ENCODE peak calls at places on chromosomes 7 and 10, in seven cellular contexts. One of them, this sample, is unnamed.

GRCh38 chr7:51069411-51070083 is 247.1 kb downstream of the COBL start:
- DNase-seq in stimulated activated CD8-positive, alpha-beta memory T cell treated with anti-CD3 and anti-CD28 coated beads, Interleukin-12 subunit alpha, Interleukin-12 subunit beta, amount 100 ng/mL, for 4 hours: no peak
- DNase-seq in NCI-H345: no peak
- DNase-seq in neural crest cell: no peak
- DNase-seq in endothelial cell: no peak
- DNase-seq in glutamatergic neuron: no peak
- DNase-seq in choroid plexus epithelial cell: no peak
- DNase-seq in this sample: no peak

GRCh38 chr7:149720372-149721083 is 52.9 kb downstream of the ZNF467 start:
- DNase-seq in endothelial cell: no peak
- DNase-seq in glutamatergic neuron: peak; percentile 74
- DNase-seq in NCI-H345: no peak
- DNase-seq in neural crest cell: peak; percentile 31
- DNase-seq in choroid plexus epithelial cell: no peak
- DNase-seq in stimulated activated CD8-positive, alpha-beta memory T cell treated with anti-CD3 and anti-CD28 coated beads, Interleukin-12 subunit alpha, Interleukin-12 subunit beta, amount 100 ng/mL, for 4 hours: no peak
- DNase-seq in this sample: no peak

GRCh38 chr10:133276435-133277201 is at the start of gene ADAM8:
- DNase-seq in NCI-H345: peak; percentile 9
- DNase-seq in choroid plexus epithelial cell: no peak
- DNase-seq in neural crest cell: no peak
- DNase-seq in stimulated activated CD8-positive, alpha-beta memory T cell treated with anti-CD3 and anti-CD28 coated beads, Interleukin-12 subunit alpha, Interleukin-12 subunit beta, amount 100 ng/mL, for 4 hours: peak; percentile 47
- DNase-seq in glutamatergic neuron: peak; percentile 63
- DNase-seq in endothelial cell: peak; percentile 41
- DNase-seq in this sample: no peak

GRCh38 chr10:71423268-71423667 is 26.5 kb downstream of the CDH23 start:
- DNase-seq in endothelial cell: no peak
- DNase-seq in NCI-H345: no peak
- DNase-seq in stimulated activated CD8-positive, alpha-beta memory T cell treated with anti-CD3 and anti-CD28 coated beads, Interleukin-12 subunit alpha, Interleukin-12 subunit beta, amount 100 ng/mL, for 4 hours: no peak
- DNase-seq in neural crest cell: no peak
- DNase-seq in glutamatergic neuron: no peak
- DNase-seq in choroid plexus epithelial cell: no peak
- DNase-seq in this sample: no peak

GRCh38 chr7:83427929-83428328 is 221.0 kb downstream of the SEMA3E start:
- DNase-seq in stimulated activated CD8-positive, alpha-beta memory T cell treated with anti-CD3 and anti-CD28 coated beads, Interleukin-12 subunit alpha, Interleukin-12 subunit beta, amount 100 ng/mL, for 4 hours: no peak
- DNase-seq in glutamatergic neuron: no peak
- DNase-seq in NCI-H345: peak; percentile 79
- DNase-seq in choroid plexus epithelial cell: peak; percentile 36
- DNase-seq in endothelial cell: no peak
- DNase-seq in neural crest cell: no peak
- DNase-seq in this sample: no peak

GRCh38 chr10:17873946-17874345 is 64.8 kb downstream of the MRC1 start:
- DNase-seq in glutamatergic neuron: no peak
- DNase-seq in stimulated activated CD8-positive, alpha-beta memory T cell treated with anti-CD3 and anti-CD28 coated beads, Interleukin-12 subunit alpha, Interleukin-12 subunit beta, amount 100 ng/mL, for 4 hours: no peak
- DNase-seq in choroid plexus epithelial cell: no peak
- DNase-seq in endothelial cell: no peak
- DNase-seq in NCI-H345: no peak
- DNase-seq in neural crest cell: no peak
- DNase-seq in this sample: no peak

GRCh38 chr10:127296696-127297095 is 100.3 kb upstream of the INSYN2A start:
- DNase-seq in glutamatergic neuron: no peak
- DNase-seq in endothelial cell: no peak
- DNase-seq in choroid plexus epithelial cell: no peak
- DNase-seq in neural crest cell: no peak
- DNase-seq in stimulated activated CD8-positive, alpha-beta memory T cell treated with anti-CD3 and anti-CD28 coated beads, Interleukin-12 subunit alpha, Interleukin-12 subunit beta, amount 100 ng/mL, for 4 hours: no peak
- DNase-seq in NCI-H345: peak; percentile 66
- DNase-seq in this sample: no peak

GRCh38 chr7:122315507-122316466 is 11.2 kb upstream of the FEZF1 start:
- DNase-seq in neural crest cell: no peak
- DNase-seq in glutamatergic neuron: no peak
- DNase-seq in stimulated activated CD8-positive, alpha-beta memory T cell treated with anti-CD3 and anti-CD28 coated beads, Interleukin-12 subunit alpha, Interleukin-12 subunit beta, amount 100 ng/mL, for 4 hours: no peak
- DNase-seq in endothelial cell: no peak
- DNase-seq in choroid plexus epithelial cell: no peak
- DNase-seq in NCI-H345: no peak
- DNase-seq in this sample: no peak

GRCh38 chr7:134662871-134663205 is 16.2 kb downstream of the BPGM start:
- DNase-seq in stimulated activated CD8-positive, alpha-beta memory T cell treated with anti-CD3 and anti-CD28 coated beads, Interleukin-12 subunit alpha, Interleukin-12 subunit beta, amount 100 ng/mL, for 4 hours: no peak
- DNase-seq in NCI-H345: no peak
- DNase-seq in choroid plexus epithelial cell: no peak
- DNase-seq in glutamatergic neuron: no peak
- DNase-seq in neural crest cell: no peak
- DNase-seq in endothelial cell: no peak
- DNase-seq in this sample: no peak

GRCh38 chr10:14478201-14478600 is 147.5 kb upstream of the FRMD4A start:
- DNase-seq in endothelial cell: no peak
- DNase-seq in neural crest cell: no peak
- DNase-seq in stimulated activated CD8-positive, alpha-beta memory T cell treated with anti-CD3 and anti-CD28 coated beads, Interleukin-12 subunit alpha, Interleukin-12 subunit beta, amount 100 ng/mL, for 4 hours: no peak
- DNase-seq in glutamatergic neuron: no peak
- DNase-seq in choroid plexus epithelial cell: no peak
- DNase-seq in NCI-H345: no peak
- DNase-seq in this sample: no peak

GRCh38 chr10:78332699-78333098 is 299.0 kb downstream of the RPS24 start:
- DNase-seq in endothelial cell: no peak
- DNase-seq in stimulated activated CD8-positive, alpha-beta memory T cell treated with anti-CD3 and anti-CD28 coated beads, Interleukin-12 subunit alpha, Interleukin-12 subunit beta, amount 100 ng/mL, for 4 hours: no peak
- DNase-seq in choroid plexus epithelial cell: no peak
- DNase-seq in neural crest cell: no peak
- DNase-seq in glutamatergic neuron: no peak
- DNase-seq in NCI-H345: no peak
- DNase-seq in this sample: no peak

GRCh38 chr7:51219261-51219988 is 97.2 kb downstream of the COBL start:
- DNase-seq in choroid plexus epithelial cell: no peak
- DNase-seq in glutamatergic neuron: no peak
- DNase-seq in endothelial cell: no peak
- DNase-seq in neural crest cell: no peak
- DNase-seq in NCI-H345: no peak
- DNase-seq in stimulated activated CD8-positive, alpha-beta memory T cell treated with anti-CD3 and anti-CD28 coated beads, Interleukin-12 subunit alpha, Interleukin-12 subunit beta, amount 100 ng/mL, for 4 hours: no peak
- DNase-seq in this sample: no peak

GRCh38 chr7:102270176-102270887 is 16.3 kb upstream of the SH2B2 start:
- DNase-seq in glutamatergic neuron: no peak
- DNase-seq in endothelial cell: no peak
- DNase-seq in neural crest cell: no peak
- DNase-seq in stimulated activated CD8-positive, alpha-beta memory T cell treated with anti-CD3 and anti-CD28 coated beads, Interleukin-12 subunit alpha, Interleukin-12 subunit beta, amount 100 ng/mL, for 4 hours: no peak
- DNase-seq in choroid plexus epithelial cell: no peak
- DNase-seq in NCI-H345: no peak
- DNase-seq in this sample: no peak

GRCh38 chr7:106779877-106780276 is 85.2 kb upstream of the PIK3CG start:
- DNase-seq in endothelial cell: peak; percentile 9
- DNase-seq in NCI-H345: no peak
- DNase-seq in choroid plexus epithelial cell: no peak
- DNase-seq in neural crest cell: no peak
- DNase-seq in glutamatergic neuron: no peak
- DNase-seq in stimulated activated CD8-positive, alpha-beta memory T cell treated with anti-CD3 and anti-CD28 coated beads, Interleukin-12 subunit alpha, Interleukin-12 subunit beta, amount 100 ng/mL, for 4 hours: no peak
- DNase-seq in this sample: no peak

GRCh38 chr10:89224697-89225443 is 17.8 kb upstream of the CH25H start:
- DNase-seq in endothelial cell: peak; percentile 64
- DNase-seq in glutamatergic neuron: no peak
- DNase-seq in neural crest cell: no peak
- DNase-seq in NCI-H345: no peak
- DNase-seq in stimulated activated CD8-positive, alpha-beta memory T cell treated with anti-CD3 and anti-CD28 coated beads, Interleukin-12 subunit alpha, Interleukin-12 subunit beta, amount 100 ng/mL, for 4 hours: no peak
- DNase-seq in choroid plexus epithelial cell: peak; percentile 42
- DNase-seq in this sample: no peak

GRCh38 chr7:98831641-98832221 is 38.1 kb downstream of the TMEM130 start:
- DNase-seq in neural crest cell: peak; percentile 37
- DNase-seq in endothelial cell: peak; percentile 44
- DNase-seq in stimulated activated CD8-positive, alpha-beta memory T cell treated with anti-CD3 and anti-CD28 coated beads, Interleukin-12 subunit alpha, Interleukin-12 subunit beta, amount 100 ng/mL, for 4 hours: no peak
- DNase-seq in glutamatergic neuron: peak; percentile 50
- DNase-seq in choroid plexus epithelial cell: peak; percentile 57
- DNase-seq in NCI-H345: no peak
- DNase-seq in this sample: no peak

GRCh38 chr10:28331821-28332220 is 29.0 kb upstream of the MPP7 start:
- DNase-seq in stimulated activated CD8-positive, alpha-beta memory T cell treated with anti-CD3 and anti-CD28 coated beads, Interleukin-12 subunit alpha, Interleukin-12 subunit beta, amount 100 ng/mL, for 4 hours: no peak
- DNase-seq in endothelial cell: no peak
- DNase-seq in choroid plexus epithelial cell: peak; percentile 76
- DNase-seq in neural crest cell: no peak
- DNase-seq in NCI-H345: no peak
- DNase-seq in glutamatergic neuron: no peak
- DNase-seq in this sample: no peak

GRCh38 chr7:151690597-151690996 is 170.9 kb upstream of the RHEB start:
- DNase-seq in stimulated activated CD8-positive, alpha-beta memory T cell treated with anti-CD3 and anti-CD28 coated beads, Interleukin-12 subunit alpha, Interleukin-12 subunit beta, amount 100 ng/mL, for 4 hours: no peak
- DNase-seq in neural crest cell: no peak
- DNase-seq in NCI-H345: no peak
- DNase-seq in glutamatergic neuron: no peak
- DNase-seq in choroid plexus epithelial cell: peak; percentile 63
- DNase-seq in endothelial cell: no peak
- DNase-seq in this sample: no peak

GRCh38 chr7:138030679-138031351 is 28.9 kb upstream of the CREB3L2 start:
- DNase-seq in endothelial cell: no peak
- DNase-seq in glutamatergic neuron: no peak
- DNase-seq in stimulated activated CD8-positive, alpha-beta memory T cell treated with anti-CD3 and anti-CD28 coated beads, Interleukin-12 subunit alpha, Interleukin-12 subunit beta, amount 100 ng/mL, for 4 hours: no peak
- DNase-seq in choroid plexus epithelial cell: peak; percentile 38
- DNase-seq in neural crest cell: no peak
- DNase-seq in NCI-H345: no peak
- DNase-seq in this sample: no peak

GRCh38 chr7:12524794-12525386 is 45.6 kb upstream of the SCIN start:
- DNase-seq in stimulated activated CD8-positive, alpha-beta memory T cell treated with anti-CD3 and anti-CD28 coated beads, Interleukin-12 subunit alpha, Interleukin-12 subunit beta, amount 100 ng/mL, for 4 hours: no peak
- DNase-seq in glutamatergic neuron: no peak
- DNase-seq in endothelial cell: no peak
- DNase-seq in choroid plexus epithelial cell: peak; percentile 83
- DNase-seq in neural crest cell: no peak
- DNase-seq in NCI-H345: peak; percentile 67
- DNase-seq in this sample: no peak

GRCh38 chr10:114885430-114885829 is 52.6 kb upstream of the TRUB1 start:
- DNase-seq in NCI-H345: no peak
- DNase-seq in endothelial cell: no peak
- DNase-seq in glutamatergic neuron: no peak
- DNase-seq in stimulated activated CD8-positive, alpha-beta memory T cell treated with anti-CD3 and anti-CD28 coated beads, Interleukin-12 subunit alpha, Interleukin-12 subunit beta, amount 100 ng/mL, for 4 hours: no peak
- DNase-seq in choroid plexus epithelial cell: no peak
- DNase-seq in neural crest cell: no peak
- DNase-seq in this sample: no peak

GRCh38 chr10:3877092-3878000 is 92.3 kb upstream of the KLF6 start:
- DNase-seq in glutamatergic neuron: no peak
- DNase-seq in choroid plexus epithelial cell: no peak
- DNase-seq in NCI-H345: no peak
- DNase-seq in stimulated activated CD8-positive, alpha-beta memory T cell treated with anti-CD3 and anti-CD28 coated beads, Interleukin-12 subunit alpha, Interleukin-12 subunit beta, amount 100 ng/mL, for 4 hours: no peak
- DNase-seq in neural crest cell: no peak
- DNase-seq in endothelial cell: no peak
- DNase-seq in this sample: no peak

GRCh38 chr7:5636914-5637313 is 144.5 kb downstream of the RNF216 start:
- DNase-seq in endothelial cell: peak; percentile 55
- DNase-seq in NCI-H345: no peak
- DNase-seq in stimulated activated CD8-positive, alpha-beta memory T cell treated with anti-CD3 and anti-CD28 coated beads, Interleukin-12 subunit alpha, Interleukin-12 subunit beta, amount 100 ng/mL, for 4 hours: no peak
- DNase-seq in neural crest cell: no peak
- DNase-seq in choroid plexus epithelial cell: peak; percentile 93
- DNase-seq in glutamatergic neuron: no peak
- DNase-seq in this sample: no peak

GRCh38 chr7:71145906-71146901 is 14.3 kb downstream of the GALNT17 start:
- DNase-seq in glutamatergic neuron: no peak
- DNase-seq in NCI-H345: no peak
- DNase-seq in stimulated activated CD8-positive, alpha-beta memory T cell treated with anti-CD3 and anti-CD28 coated beads, Interleukin-12 subunit alpha, Interleukin-12 subunit beta, amount 100 ng/mL, for 4 hours: no peak
- DNase-seq in choroid plexus epithelial cell: no peak
- DNase-seq in endothelial cell: no peak
- DNase-seq in neural crest cell: no peak
- DNase-seq in this sample: no peak

GRCh38 chr7:93046641-93047040 is 71.1 kb downstream of the SAMD9 start:
- DNase-seq in NCI-H345: no peak
- DNase-seq in glutamatergic neuron: peak; percentile 40
- DNase-seq in neural crest cell: peak; percentile 47
- DNase-seq in endothelial cell: no peak
- DNase-seq in choroid plexus epithelial cell: no peak
- DNase-seq in stimulated activated CD8-positive, alpha-beta memory T cell treated with anti-CD3 and anti-CD28 coated beads, Interleukin-12 subunit alpha, Interleukin-12 subunit beta, amount 100 ng/mL, for 4 hours: no peak
- DNase-seq in this sample: no peak

GRCh38 chr7:123533929-123534382 is 439 bp downstream of the IQUB start:
- DNase-seq in glutamatergic neuron: no peak
- DNase-seq in stimulated activated CD8-positive, alpha-beta memory T cell treated with anti-CD3 and anti-CD28 coated beads, Interleukin-12 subunit alpha, Interleukin-12 subunit beta, amount 100 ng/mL, for 4 hours: no peak
- DNase-seq in NCI-H345: peak; percentile 40
- DNase-seq in neural crest cell: no peak
- DNase-seq in endothelial cell: no peak
- DNase-seq in choroid plexus epithelial cell: no peak
- DNase-seq in this sample: no peak

GRCh38 chr10:132862485-132863420 is 76.8 kb upstream of the NKX6-2 start:
- DNase-seq in neural crest cell: peak; percentile 24
- DNase-seq in stimulated activated CD8-positive, alpha-beta memory T cell treated with anti-CD3 and anti-CD28 coated beads, Interleukin-12 subunit alpha, Interleukin-12 subunit beta, amount 100 ng/mL, for 4 hours: no peak
- DNase-seq in endothelial cell: no peak
- DNase-seq in choroid plexus epithelial cell: no peak
- DNase-seq in NCI-H345: no peak
- DNase-seq in glutamatergic neuron: no peak
- DNase-seq in this sample: no peak

GRCh38 chr7:66379761-66380160 is 174.6 kb downstream of the TPST1 start:
- DNase-seq in endothelial cell: no peak
- DNase-seq in NCI-H345: no peak
- DNase-seq in choroid plexus epithelial cell: peak; percentile 40
- DNase-seq in stimulated activated CD8-positive, alpha-beta memory T cell treated with anti-CD3 and anti-CD28 coated beads, Interleukin-12 subunit alpha, Interleukin-12 subunit beta, amount 100 ng/mL, for 4 hours: no peak
- DNase-seq in glutamatergic neuron: no peak
- DNase-seq in neural crest cell: no peak
- DNase-seq in this sample: no peak

GRCh38 chr7:150514748-150515222 is at the start of gene GIMAP7:
- DNase-seq in choroid plexus epithelial cell: no peak
- DNase-seq in glutamatergic neuron: no peak
- DNase-seq in endothelial cell: no peak
- DNase-seq in NCI-H345: no peak
- DNase-seq in stimulated activated CD8-positive, alpha-beta memory T cell treated with anti-CD3 and anti-CD28 coated beads, Interleukin-12 subunit alpha, Interleukin-12 subunit beta, amount 100 ng/mL, for 4 hours: peak; percentile 28
- DNase-seq in neural crest cell: no peak
- DNase-seq in this sample: no peak

GRCh38 chr10:119301397-119301796 is 94.0 kb downstream of the GRK5 start:
- DNase-seq in neural crest cell: no peak
- DNase-seq in stimulated activated CD8-positive, alpha-beta memory T cell treated with anti-CD3 and anti-CD28 coated beads, Interleukin-12 subunit alpha, Interleukin-12 subunit beta, amount 100 ng/mL, for 4 hours: peak; percentile 28
- DNase-seq in endothelial cell: no peak
- DNase-seq in glutamatergic neuron: no peak
- DNase-seq in choroid plexus epithelial cell: no peak
- DNase-seq in NCI-H345: no peak
- DNase-seq in this sample: no peak

GRCh38 chr7:21256310-21256877 is 171.5 kb upstream of the SP4 start:
- DNase-seq in glutamatergic neuron: no peak
- DNase-seq in endothelial cell: peak; percentile 16
- DNase-seq in NCI-H345: peak; percentile 51
- DNase-seq in choroid plexus epithelial cell: peak; percentile 73
- DNase-seq in stimulated activated CD8-positive, alpha-beta memory T cell treated with anti-CD3 and anti-CD28 coated beads, Interleukin-12 subunit alpha, Interleukin-12 subunit beta, amount 100 ng/mL, for 4 hours: no peak
- DNase-seq in neural crest cell: no peak
- DNase-seq in this sample: no peak

GRCh38 chr10:112898540-112899395 is 51.3 kb upstream of the TCF7L2 start:
- DNase-seq in NCI-H345: no peak
- DNase-seq in choroid plexus epithelial cell: peak; percentile 63
- DNase-seq in stimulated activated CD8-positive, alpha-beta memory T cell treated with anti-CD3 and anti-CD28 coated beads, Interleukin-12 subunit alpha, Interleukin-12 subunit beta, amount 100 ng/mL, for 4 hours: no peak
- DNase-seq in endothelial cell: peak; percentile 19
- DNase-seq in neural crest cell: no peak
- DNase-seq in glutamatergic neuron: peak; percentile 57
- DNase-seq in this sample: no peak

GRCh38 chr7:157073949-157074624 is 63.6 kb upstream of the MNX1 start:
- DNase-seq in glutamatergic neuron: no peak
- DNase-seq in neural crest cell: no peak
- DNase-seq in stimulated activated CD8-positive, alpha-beta memory T cell treated with anti-CD3 and anti-CD28 coated beads, Interleukin-12 subunit alpha, Interleukin-12 subunit beta, amount 100 ng/mL, for 4 hours: no peak
- DNase-seq in choroid plexus epithelial cell: no peak
- DNase-seq in NCI-H345: no peak
- DNase-seq in endothelial cell: no peak
- DNase-seq in this sample: no peak